ENCODE peak calls at places on chromosomes 7 and 10, in ten cellular contexts. M is fibroblast of lung; I is globus pallidus; G is AG20443; B is activated gamma-delta T cell treated with Interleukin-2 at 50 U/mL for 16 hours; T is left ventricle myocardium superior; N is heart right ventricle; Z is stimulated activated CD4-positive, alpha-beta T cell treated with anti-CD3 and anti-CD28 coated beads, TNF-alpha, amount 100 ng/mL, for 24 hours; O is HEK293T; Y is C1 segment of cervical spinal cord. H is an unnamed sample.

GRCh38 chr10:121961456-121961855 is 13.6 kb downstream of the NSMCE4A start:
- DNase-seq in M (no peak), I (no peak), G (no peak), B (no peak), T (no peak), N (no peak), Z (no peak), O (no peak), Y (no peak), H (no peak)

GRCh38 chr7:139620676-139621344 is 97.3 kb downstream of the CLEC2L start:
- DNase-seq in M (no peak), I (no peak), G (peak), B (peak), T (no peak), N (no peak), Z (no peak), O (peak), Y (no peak), H (no peak)

GRCh38 chr7:66167773-66168367 is 37.3 kb upstream of the TPST1 start:
- DNase-seq in M (peak), I (no peak), G (peak), B (no peak), T (no peak), N (no peak), Z (no peak), O (no peak), Y (no peak), H (no peak)

GRCh38 chr10:2081501-2081900 is 344.2 kb upstream of the ADARB2 start:
- DNase-seq in M (no peak), I (no peak), G (no peak), B (no peak), T (peak), N (no peak), Z (no peak), O (no peak), Y (no peak), H (no peak)

GRCh38 chr7:100493476-100494264 is 9.9 kb downstream of the NYAP1 start:
- DNase-seq in M (peak), I (peak), G (peak), B (peak), T (peak), N (no peak), Z (peak), O (no peak), Y (peak), H (no peak)

GRCh38 chr10:23331567-23332290 is 12.9 kb downstream of the C10orf67 start:
- DNase-seq in M (peak), I (no peak), G (no peak), B (no peak), T (no peak), N (no peak), Z (no peak), O (no peak), Y (no peak), H (no peak)

GRCh38 chr10:78277734-78278404 is 244.2 kb downstream of the RPS24 start:
- DNase-seq in M (peak), I (peak), G (peak), B (no peak), T (peak), N (peak), Z (no peak), O (no peak), Y (peak), H (no peak)

GRCh38 chr7:131859162-131859821 is 302.9 kb upstream of the PODXL start:
- DNase-seq in M (peak), I (peak), G (peak), B (peak), T (peak), N (peak), Z (peak), O (peak), Y (peak), H (no peak)

GRCh38 chr10:35640951-35641429 is 1.1 kb downstream of the FZD8 start:
- DNase-seq in M (peak), I (no peak), G (peak), B (no peak), T (peak), N (peak), Z (no peak), O (peak), Y (no peak), H (no peak)

GRCh38 chr10:49170632-49171325 is 17.4 kb downstream of the TMEM273 start:
- DNase-seq in M (no peak), I (no peak), G (no peak), B (no peak), T (no peak), N (peak), Z (no peak), O (no peak), Y (no peak), H (no peak)

GRCh38 chr10:97580421-97581367 is 3.5 kb upstream of the HOGA1 start:
- DNase-seq in M (no peak), I (no peak), G (peak), B (no peak), T (no peak), N (no peak), Z (no peak), O (no peak), Y (no peak), H (no peak)

GRCh38 chr10:124449170-124450009 is 445 bp downstream of the NKX1-2 start:
- DNase-seq in M (no peak), I (no peak), G (no peak), B (no peak), T (no peak), N (no peak), Z (no peak), O (no peak), Y (no peak), H (no peak)

GRCh38 chr7:98399903-98400537 is 870 bp downstream of the BAIAP2L1 start:
- DNase-seq in M (peak), I (no peak), G (peak), B (no peak), T (no peak), N (no peak), Z (no peak), O (no peak), Y (no peak), H (no peak)

GRCh38 chr7:36683695-36684357 is 40.5 kb downstream of the AOAH start:
- DNase-seq in M (peak), I (no peak), G (no peak), B (no peak), T (no peak), N (no peak), Z (no peak), O (no peak), Y (no peak), H (no peak)

GRCh38 chr10:12479437-12479844 is 130.1 kb downstream of the CAMK1D start:
- DNase-seq in M (no peak), I (no peak), G (no peak), B (no peak), T (no peak), N (no peak), Z (no peak), O (no peak), Y (no peak), H (no peak)

GRCh38 chr10:29332061-29332760 is 43.3 kb downstream of the LYZL1 start:
- DNase-seq in M (no peak), I (no peak), G (no peak), B (no peak), T (no peak), N (no peak), Z (no peak), O (no peak), Y (no peak), H (no peak)

GRCh38 chr10:96470108-96470743 is 43.5 kb downstream of the TLL2 start:
- DNase-seq in M (peak), I (peak), G (peak), B (peak), T (peak), N (peak), Z (no peak), O (peak), Y (peak), H (no peak)

GRCh38 chr10:14508725-14509124 is 178.0 kb upstream of the FRMD4A start:
- DNase-seq in M (no peak), I (no peak), G (no peak), B (no peak), T (no peak), N (no peak), Z (no peak), O (no peak), Y (no peak), H (no peak)

GRCh38 chr7:17206354-17206905 is 92.0 kb upstream of the AHR start:
- DNase-seq in M (no peak), I (no peak), G (no peak), B (no peak), T (no peak), N (no peak), Z (no peak), O (no peak), Y (no peak), H (no peak)

GRCh38 chr7:47210283-47210854 is 371.5 kb downstream of the TNS3 start:
- DNase-seq in M (no peak), I (no peak), G (no peak), B (no peak), T (no peak), N (no peak), Z (no peak), O (no peak), Y (no peak), H (no peak)

GRCh38 chr7:123538189-123538714 is 3.9 kb upstream of the IQUB start:
- DNase-seq in M (peak), I (no peak), G (peak), B (no peak), T (no peak), N (no peak), Z (no peak), O (no peak), Y (no peak), H (no peak)

GRCh38 chr7:102875700-102876192 is 37.1 kb upstream of the LRRC17 start:
- DNase-seq in M (peak), I (no peak), G (peak), B (no peak), T (no peak), N (no peak), Z (peak), O (no peak), Y (no peak), H (peak)

GRCh38 chr7:36630112-36630650 is 94.1 kb downstream of the AOAH start:
- DNase-seq in M (peak), I (no peak), G (no peak), B (no peak), T (no peak), N (no peak), Z (no peak), O (no peak), Y (no peak), H (no peak)

GRCh38 chr7:22356855-22357310 is at the start of gene RAPGEF5:
- DNase-seq in M (peak), I (no peak), G (peak), B (no peak), T (peak), N (no peak), Z (no peak), O (peak), Y (no peak), H (no peak)

GRCh38 chr7:45660901-45661211 is 86.7 kb downstream of the ADCY1 start:
- DNase-seq in M (no peak), I (no peak), G (no peak), B (no peak), T (no peak), N (no peak), Z (no peak), O (no peak), Y (no peak), H (no peak)

GRCh38 chr10:102501201-102502028 is 1.1 kb downstream of the ACTR1A start:
- DNase-seq in M (no peak), I (no peak), G (no peak), B (no peak), T (no peak), N (no peak), Z (no peak), O (no peak), Y (no peak), H (no peak)

GRCh38 chr7:2701832-2702593 is 14.0 kb downstream of the AMZ1 start:
- DNase-seq in M (no peak), I (peak), G (peak), B (no peak), T (peak), N (no peak), Z (no peak), O (no peak), Y (peak), H (no peak)

GRCh38 chr7:45586748-45587520 is 12.8 kb downstream of the ADCY1 start:
- DNase-seq in M (no peak), I (no peak), G (no peak), B (no peak), T (no peak), N (no peak), Z (no peak), O (no peak), Y (no peak), H (no peak)

GRCh38 chr7:44103941-44104879 is at the start of gene AEBP1:
- DNase-seq in M (peak), I (no peak), G (peak), B (no peak), T (peak), N (peak), Z (no peak), O (no peak), Y (no peak), H (no peak)

GRCh38 chr7:101932053-101932452 is 114.6 kb downstream of the CUX1 start:
- DNase-seq in M (no peak), I (no peak), G (no peak), B (no peak), T (no peak), N (no peak), Z (no peak), O (no peak), Y (no peak), H (no peak)

GRCh38 chr7:71216211-71216610 is 84.3 kb downstream of the GALNT17 start:
- DNase-seq in M (no peak), I (no peak), G (no peak), B (no peak), T (no peak), N (no peak), Z (no peak), O (no peak), Y (no peak), H (no peak)

GRCh38 chr10:118922226-118922625 is 107.3 kb upstream of the NANOS1 start:
- DNase-seq in M (peak), I (no peak), G (no peak), B (no peak), T (no peak), N (no peak), Z (no peak), O (no peak), Y (no peak), H (no peak)